ENCODE peak calls at places on chromosomes 5 and 9, in ten cellular contexts. E is activated T-helper 1 cell treated with anti-CD3 and anti-CD28 coated beads, Interleukin-2, amount 50 U/mL, for 16 hours; G is psoas muscle; M is activated CD8-positive, alpha-beta memory T cell treated with anti-CD3 and anti-CD28 coated beads for 48 hours; V is mesenchymal stem cell; I is HCT116; C is fibroblast of pulmonary artery; N is lower leg skin; H is T-cell; B is fibroblast of gingiva. X is an unnamed sample.

GRCh38 chr5:134450374-134450773 is 38.7 kb upstream of the CDKN2AIPNL start:
- DNase-seq in B (no peak), C (no peak), M (no peak), G (no peak), V (no peak), H (no peak), I (no peak), E (no peak), N (no peak), X (no peak)

GRCh38 chr9:129121483-129121882 is 10.3 kb downstream of the PTPA start:
- DNase-seq in H (no peak), B (peak; percentile 60), N (no peak), V (no peak), G (peak; percentile 69), I (no peak), M (no peak), C (peak; percentile 48), E (no peak), X (no peak)

GRCh38 chr9:131590907-131591844 is 45.9 kb downstream of the PRRT1B start:
- DNase-seq in B (peak; percentile 58), G (peak; percentile 92), N (peak; percentile 93), H (peak; percentile 48), I (peak; percentile 33), M (peak; percentile 44), C (peak; percentile 84), E (peak; percentile 48), V (peak; percentile 77), X (peak; percentile 73)

GRCh38 chr5:128224336-128224735 is 140.8 kb downstream of the SLC12A2 start:
- DNase-seq in B (peak; percentile 19), C (peak; percentile 48), E (no peak), G (no peak), M (no peak), V (no peak), N (no peak), H (no peak), I (no peak), X (no peak)

GRCh38 chr9:95620722-95621121 is 104.0 kb upstream of the PTCH1 start:
- DNase-seq in M (no peak), B (no peak), E (no peak), G (no peak), V (no peak), N (no peak), H (no peak), C (no peak), I (no peak), X (no peak)

GRCh38 chr5:122439645-122440044 is 127.6 kb downstream of the SNCAIP start:
- DNase-seq in N (no peak), V (no peak), B (peak; percentile 3), M (no peak), H (no peak), E (no peak), I (no peak), G (no peak), C (no peak), X (no peak)

GRCh38 chr5:983238-983524 is 25.4 kb upstream of the NKD2 start:
- DNase-seq in B (no peak), E (no peak), I (no peak), M (no peak), H (no peak), V (no peak), N (no peak), C (no peak), G (no peak), X (no peak)

GRCh38 chr5:116361171-116361967 is 213.3 kb downstream of the SEMA6A start:
- DNase-seq in M (no peak), I (no peak), G (peak; percentile 73), V (peak; percentile 46), N (no peak), H (no peak), C (peak; percentile 36), E (no peak), B (peak; percentile 20), X (no peak)

GRCh38 chr9:4862506-4863250 is 69.9 kb downstream of the RCL1 start:
- DNase-seq in M (no peak), V (peak; percentile 3), H (no peak), E (no peak), N (no peak), G (no peak), C (peak; percentile 72), B (peak; percentile 69), I (no peak), X (no peak)

GRCh38 chr5:16906255-16906654 is 29.8 kb downstream of the MYO10 start:
- DNase-seq in G (no peak), E (no peak), B (no peak), N (no peak), M (no peak), I (no peak), V (no peak), H (no peak), C (no peak), X (no peak)

GRCh38 chr5:22249209-22249608 is 603.9 kb downstream of the CDH12 start:
- DNase-seq in I (no peak), M (no peak), H (no peak), C (no peak), V (no peak), N (no peak), E (no peak), B (no peak), G (no peak), X (no peak)

GRCh38 chr9:120477534-120478001 is 102.4 kb downstream of the CDK5RAP2 start:
- DNase-seq in E (no peak), G (peak; percentile 81), H (no peak), B (peak; percentile 93), I (peak; percentile 8), C (peak; percentile 95), N (peak; percentile 91), V (peak; percentile 63), M (no peak), X (peak; percentile 69)

GRCh38 chr5:65961644-65962043 is 35.3 kb downstream of the ERBIN start:
- DNase-seq in N (no peak), M (no peak), H (no peak), E (no peak), B (peak; percentile 14), V (peak; percentile 64), I (no peak), C (peak; percentile 37), G (no peak), X (peak; percentile 22)